ENCODE peak calls at places on chromosomes 7 and 10, in six cellular contexts. I, N, F, M, J and S are unnamed samples.

GRCh38 chr10:31147220-31147608 is 115.5 kb upstream of the ZNF438 start:
- DNase-seq in I (no peak), N (peak; percentile 89), F (no peak), M (peak; percentile 53), J (no peak), S (no peak)

GRCh38 chr7:138249975-138250374 is 173.7 kb downstream of the AKR1D1 start:
- DNase-seq in I (no peak), N (no peak), F (no peak), M (no peak), J (no peak), S (no peak)

GRCh38 chr10:126001579-126001978 is 105.2 kb downstream of the FANK1 start:
- DNase-seq in I (peak; percentile 60), N (no peak), F (no peak), M (no peak), J (peak; percentile 24), S (no peak)

GRCh38 chr7:29139191-29139590 is 7.1 kb downstream of the CPVL start:
- DNase-seq in I (no peak), N (no peak), F (no peak), M (no peak), J (no peak), S (no peak)

GRCh38 chr7:5773661-5774086 is 7.8 kb downstream of the RNF216 start:
- DNase-seq in I (peak; percentile 61), N (peak; percentile 89), F (no peak), M (no peak), J (no peak), S (no peak)

GRCh38 chr7:117134885-117135552 is 181.7 kb downstream of the ST7 start:
- DNase-seq in I (no peak), N (peak; percentile 57), F (no peak), M (no peak), J (no peak), S (no peak)

GRCh38 chr7:48298779-48299178 is 127.5 kb downstream of the ABCA13 start:
- DNase-seq in I (no peak), N (peak; percentile 84), F (no peak), M (no peak), J (no peak), S (no peak)

GRCh38 chr7:158109364-158110033 is 478.1 kb downstream of the PTPRN2 start:
- DNase-seq in I (no peak), N (no peak), F (peak; percentile 4), M (no peak), J (no peak), S (no peak)

GRCh38 chr7:156735861-156736260 is 95.3 kb downstream of the RNF32 start:
- DNase-seq in I (no peak), N (peak; percentile 45), F (no peak), M (no peak), J (no peak), S (no peak)

GRCh38 chr7:138008588-138009349 is 6.9 kb upstream of the CREB3L2 start:
- DNase-seq in I (no peak), N (peak; percentile 68), F (no peak), M (no peak), J (no peak), S (peak; percentile 21)

GRCh38 chr7:140646931-140647647 is 6.5 kb upstream of the DENND2A start:
- DNase-seq in I (no peak), N (peak; percentile 37), F (no peak), M (no peak), J (no peak), S (no peak)

GRCh38 chr10:4512557-4513286 is 313.3 kb upstream of the AKR1E2 start:
- DNase-seq in I (no peak), N (peak; percentile 71), F (peak; percentile 37), M (peak; percentile 79), J (no peak), S (peak; percentile 22)

GRCh38 chr7:3069767-3070449 is 26.2 kb upstream of the CARD11 start:
- DNase-seq in I (no peak), N (no peak), F (no peak), M (no peak), J (no peak), S (no peak)
- H3K4me1 ChIP-seq in I (no peaks in the 10 kb centered on the region), N (no peaks in the 10 kb centered on the region), F (no peaks in the 10 kb centered on the region), M (no peaks in the 10 kb centered on the region), J (no peaks in the 10 kb centered on the region), S (no peaks in the 10 kb centered on the region)

GRCh38 chr10:122500194-122500593 is 38.8 kb downstream of the HTRA1 start:
- DNase-seq in I (no peak), N (no peak), F (no peak), M (no peak), J (no peak), S (no peak)
- H3K27ac ChIP-seq in I (no peak overlapping the region), N (no peak overlapping the region), F (no peak overlapping the region), M (no peak overlapping the region), J (no peak overlapping the region), S (no peak overlapping the region)

DNA sequence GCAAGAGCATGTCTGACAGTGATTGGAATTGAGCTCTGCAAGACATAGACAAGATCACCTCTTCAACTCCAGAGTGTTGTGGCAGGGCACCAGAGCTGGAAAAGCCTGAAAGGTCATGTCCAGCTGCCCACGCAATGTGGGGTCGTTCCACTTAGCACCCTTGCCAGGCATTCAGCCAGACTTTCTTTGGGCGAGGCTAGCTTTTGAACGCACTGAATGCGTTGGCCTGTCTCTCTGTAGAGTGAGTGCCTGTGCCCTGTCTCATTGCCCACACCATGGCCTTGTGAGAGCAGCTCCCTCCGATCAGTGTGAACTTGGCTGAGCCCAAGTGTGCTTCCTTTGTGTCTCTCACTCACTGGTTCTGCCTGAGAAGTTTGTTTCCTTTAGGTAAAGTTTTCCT is 23.3 kb downstream of the UBTD1 start:
- DNase-seq in I (no peak), N (no peak), F (no peak), M (no peak), J (no peak), S (no peak)
- TF ChIP-seq POLR2A in I (no peak), N (no peak), F (no peak), M (no peak), J (no peak), S (no peak)

GRCh38 chr10:80200687-80201086 is 4.7 kb downstream of the ANXA11 start:
- DNase-seq in I (no peak), N (no peak), F (no peak), M (peak; percentile 26), J (no peak), S (no peak)
- H3K4me1 ChIP-seq in I (peaks cover 42% of the 10 kb centered on the region), N (peaks cover 35% of the 10 kb centered on the region), F (peaks cover 89% of the 10 kb centered on the region), M (peaks cover 74% of the 10 kb centered on the region), J (peaks cover 29% of the 10 kb centered on the region), S (peaks cover 90% of the 10 kb centered on the region)

DNA sequence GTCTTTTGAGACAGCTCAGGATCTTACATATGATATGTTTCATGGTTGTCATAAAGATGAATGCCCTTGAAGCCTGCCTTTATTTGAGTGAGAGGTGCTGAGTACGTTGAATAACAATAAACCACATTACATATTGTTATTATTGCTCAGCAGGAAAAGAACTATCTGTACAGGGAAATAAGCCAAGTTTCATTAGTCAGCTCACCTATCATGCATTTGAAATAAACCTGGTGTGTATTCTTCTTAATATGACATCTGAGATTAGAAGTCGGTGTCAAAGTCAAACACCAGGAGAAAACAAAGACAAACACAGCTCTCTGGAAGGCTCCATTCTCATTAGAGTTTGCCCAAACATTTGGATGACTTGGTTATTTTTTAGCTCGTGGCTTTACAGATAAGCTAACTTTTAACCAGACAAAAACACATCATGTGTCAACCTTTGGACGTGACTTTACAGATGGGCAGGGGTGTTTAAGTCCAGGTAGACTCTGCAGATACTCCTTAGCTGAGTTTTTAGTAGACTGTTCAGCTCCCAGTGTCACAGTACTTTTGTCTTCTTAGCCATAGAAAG is 71.2 kb upstream of the AOAH start:
- DNase-seq in I (no peak), N (no peak), F (no peak), M (no peak), J (no peak), S (no peak)
- H3K27ac ChIP-seq in I (no peak overlapping the region), N (no peak overlapping the region), F (no peak overlapping the region), M (no peak overlapping the region), J (no peak overlapping the region), S (no peak overlapping the region)

GRCh38 chr7:74585844-74586243 is 71.7 kb upstream of the GTF2I start:
- DNase-seq in I (no peak), N (no peak), F (no peak), M (no peak), J (no peak), S (no peak)
- TF ChIP-seq POLR2A in I (no peak), N (no peak), F (no peak), M (no peak), J (no peak), S (no peak)

GRCh38 chr10:21530616-21531015 is 3.4 kb upstream of the MLLT10 start:
- DNase-seq in I (no peak), N (no peak), F (no peak), M (no peak), J (no peak), S (no peak)

GRCh38 chr10:21529236-21529910 is 3.9 kb upstream of the SKIDA1 start:
- DNase-seq in I (no peak), N (no peak), F (no peak), M (no peak), J (no peak), S (no peak)

GRCh38 chr10:21531164-21531563 is 2.9 kb upstream of the MLLT10 start:
- DNase-seq in I (no peak), N (peak; percentile 59), F (no peak), M (no peak), J (no peak), S (no peak)

GRCh38 chr10:21528452-21529235 is 3.2 kb upstream of the SKIDA1 start:
- DNase-seq in I (no peak), N (no peak), F (no peak), M (no peak), J (no peak), S (no peak)

DNA sequence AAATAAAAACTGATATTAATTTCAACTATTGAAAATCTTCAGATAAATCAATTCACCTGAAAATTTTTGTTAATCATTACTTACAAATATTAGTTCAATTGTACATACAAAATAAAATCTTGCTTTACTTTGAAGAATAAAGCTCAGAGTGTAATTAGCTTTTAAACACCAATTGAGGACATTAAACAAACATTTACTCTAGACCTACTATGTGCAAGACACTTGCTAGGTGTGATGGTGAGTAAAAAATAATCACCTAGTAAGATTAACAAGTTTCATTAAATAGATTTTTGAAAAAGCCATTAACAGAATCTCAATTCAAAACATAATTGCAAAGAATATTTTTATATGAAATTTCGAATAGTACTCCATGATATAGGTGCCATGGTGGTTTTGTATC is 3.9 kb upstream of the MLLT10 start:
- DNase-seq in I (no peak), N (no peak), F (no peak), M (no peak), J (no peak), S (no peak)
- H3K4me1 ChIP-seq in I (peaks cover 34% of the 10 kb centered on the region), N (no peaks in the 10 kb centered on the region), F (peaks cover 36% of the 10 kb centered on the region), M (peaks cover 15% of the 10 kb centered on the region), J (no peaks in the 10 kb centered on the region), S (peaks cover 21% of the 10 kb centered on the region)

GRCh38 chr7:51289608-51290370 is 26.8 kb downstream of the COBL start:
- DNase-seq in I (no peak), N (no peak), F (no peak), M (no peak), J (no peak), S (no peak)
- H3K27ac ChIP-seq in I (no peak overlapping the region), N (no peak overlapping the region), F (peak overlapping the region; percentile 22), M (peak overlapping the region; percentile 73), J (no peak overlapping the region), S (peak overlapping the region; percentile 83)

GRCh38 chr7:44111759-44112158 is 7.6 kb downstream of the AEBP1 start:
- DNase-seq in I (no peak), N (no peak), F (no peak), M (no peak), J (no peak), S (no peak)
- TF ChIP-seq POLR2A in I (no peak), N (no peak), F (no peak), M (no peak), J (no peak), S (no peak)